ENCODE peak calls at places on chromosomes 4 and X, in six cellular contexts. V, I, K, C, D and A are unnamed samples.
A peak's percentile ranks its signal among the peaks of the same experiment; 100 is the strongest.

GRCh38 chr4:56149601-56150000 is 200.9 kb downstream of the CEP135 start:
- DNase-seq in V (peak; percentile 65), I (no peak), K (peak; percentile 16), C (no peak), D (peak; percentile 24), A (no peak)

GRCh38 chr4:168710353-168710946 is 213.6 kb downstream of the PALLD start:
- DNase-seq in V (peak; percentile 82), I (no peak), K (peak; percentile 33), C (peak; percentile 63), D (no peak), A (peak; percentile 47)

GRCh38 chrX:18390941-18391538 is 34.4 kb upstream of the CDKL5 start:
- DNase-seq in V (peak; percentile 69), I (peak; percentile 68), K (peak; percentile 13), C (peak; percentile 54), D (no peak), A (no peak)

GRCh38 chr4:31125061-31125460 is 404.9 kb downstream of the PCDH7 start:
- DNase-seq in V (no peak), I (no peak), K (no peak), C (no peak), D (no peak), A (no peak)

GRCh38 chr4:169225058-169225751 is 45.6 kb downstream of the SH3RF1 start:
- DNase-seq in V (peak; percentile 98), I (no peak), K (peak; percentile 88), C (peak; percentile 63), D (peak; percentile 94), A (peak; percentile 88)

GRCh38 chrX:151713859-151714258 is 2.0 kb upstream of the FATE1 start:
- DNase-seq in V (no peak), I (no peak), K (no peak), C (no peak), D (no peak), A (no peak)

GRCh38 chr4:166836865-166837264 is 397.4 kb downstream of the SPOCK3 start:
- DNase-seq in V (no peak), I (no peak), K (no peak), C (no peak), D (no peak), A (no peak)

GRCh38 chr4:129428454-129428853 is 332.5 kb downstream of the C4orf33 start:
- DNase-seq in V (no peak), I (no peak), K (no peak), C (no peak), D (no peak), A (no peak)

GRCh38 chr4:1711055-1711905 is 839 bp downstream of the SLBP start:
- DNase-seq in V (peak; percentile 59), I (peak; percentile 73), K (no peak), C (no peak), D (no peak), A (no peak)

GRCh38 chr4:109746728-109747127 is 16.9 kb upstream of the PLA2G12A start:
- DNase-seq in V (no peak), I (no peak), K (no peak), C (no peak), D (no peak), A (no peak)

GRCh38 chr4:123284166-123284565 is 112.4 kb upstream of the SPRY1 start:
- DNase-seq in V (peak; percentile 51), I (no peak), K (peak; percentile 4), C (peak; percentile 18), D (peak; percentile 23), A (no peak)

GRCh38 chrX:27966955-27967354 is 14.3 kb downstream of the DCAF8L1 start:
- DNase-seq in V (peak; percentile 39), I (no peak), K (no peak), C (peak; percentile 57), D (no peak), A (no peak)

GRCh38 chrX:8500203-8500602 is 35.6 kb downstream of the VCX3B start:
- DNase-seq in V (no peak), I (no peak), K (no peak), C (no peak), D (no peak), A (no peak)

GRCh38 chr4:147463065-147463464 is 17.8 kb upstream of the EDNRA start:
- DNase-seq in V (no peak), I (no peak), K (no peak), C (no peak), D (peak; percentile 37), A (no peak)

GRCh38 chr4:39587881-39588280 is 50.8 kb downstream of the SMIM14 start:
- DNase-seq in V (peak; percentile 55), I (no peak), K (no peak), C (peak; percentile 11), D (peak; percentile 64), A (no peak)

GRCh38 chr4:8307714-8308113 is 38.2 kb downstream of the HTRA3 start:
- DNase-seq in V (no peak), I (no peak), K (no peak), C (no peak), D (no peak), A (no peak)

GRCh38 chr4:26784207-26784606 is 76.4 kb upstream of the STIM2 start:
- DNase-seq in V (no peak), I (no peak), K (no peak), C (no peak), D (no peak), A (no peak)

GRCh38 chrX:16885628-16886027 is 15.5 kb upstream of the RBBP7 start:
- DNase-seq in V (no peak), I (no peak), K (no peak), C (no peak), D (no peak), A (no peak)

GRCh38 chr4:23070848-23071570 is 378.3 kb downstream of the GBA3 start:
- DNase-seq in V (no peak), I (no peak), K (no peak), C (no peak), D (no peak), A (no peak)

GRCh38 chrX:12080265-12080664 is 58.0 kb upstream of the FRMPD4 start:
- DNase-seq in V (peak; percentile 54), I (no peak), K (peak; percentile 16), C (no peak), D (peak; percentile 2), A (no peak)

GRCh38 chr4:42638993-42639392 is 17.9 kb downstream of the ATP8A1 start:
- DNase-seq in V (no peak), I (no peak), K (no peak), C (no peak), D (no peak), A (no peak)

GRCh38 chr4:24089831-24090531 is 200.1 kb upstream of the PPARGC1A start:
- DNase-seq in V (peak; percentile 81), I (no peak), K (no peak), C (no peak), D (no peak), A (no peak)

GRCh38 chr4:132417220-132417619 is 731.9 kb upstream of the PCDH10 start:
- DNase-seq in V (peak; percentile 0), I (no peak), K (no peak), C (no peak), D (no peak), A (no peak)

GRCh38 chrX:57367649-57368048 is 81.1 kb downstream of the FAAH2 start:
- DNase-seq in V (no peak), I (no peak), K (no peak), C (no peak), D (no peak), A (no peak)

GRCh38 chr4:82248903-82249632 is 124.7 kb downstream of the HNRNPD start:
- DNase-seq in V (no peak), I (no peak), K (no peak), C (no peak), D (no peak), A (no peak)

GRCh38 chrX:19810809-19811208 is 76.6 kb downstream of the SH3KBP1 start:
- DNase-seq in V (peak; percentile 75), I (no peak), K (no peak), C (no peak), D (no peak), A (no peak)

GRCh38 chr4:150358691-150359090 is 223.3 kb upstream of the MAB21L2 start:
- DNase-seq in V (no peak), I (no peak), K (no peak), C (no peak), D (no peak), A (no peak)

GRCh38 chrX:68872171-68872570 is 43.4 kb downstream of the EFNB1 start:
- DNase-seq in V (no peak), I (no peak), K (no peak), C (no peak), D (no peak), A (no peak)

GRCh38 chrX:150062292-150063137 is 124.2 kb upstream of the EOLA2 start:
- DNase-seq in V (peak; percentile 80), I (no peak), K (peak; percentile 64), C (no peak), D (no peak), A (peak; percentile 61)

GRCh38 chr4:107094332-107094731 is 58.2 kb upstream of the DKK2 start:
- DNase-seq in V (peak; percentile 64), I (no peak), K (peak; percentile 23), C (no peak), D (no peak), A (peak; percentile 20)

GRCh38 chr4:188245651-188246050 is 106.4 kb downstream of the TRIML1 start:
- DNase-seq in V (no peak), I (no peak), K (no peak), C (no peak), D (no peak), A (no peak)

GRCh38 chrX:50003927-50004326 is 81.5 kb downstream of the CLCN5 start:
- DNase-seq in V (no peak), I (no peak), K (no peak), C (no peak), D (no peak), A (no peak)
- H3K4me3 ChIP-seq in V (no peak overlapping the region), I (no peak overlapping the region), K (no peak overlapping the region), C (no peak overlapping the region), D (no peak overlapping the region), A (no peak overlapping the region)

DNA sequence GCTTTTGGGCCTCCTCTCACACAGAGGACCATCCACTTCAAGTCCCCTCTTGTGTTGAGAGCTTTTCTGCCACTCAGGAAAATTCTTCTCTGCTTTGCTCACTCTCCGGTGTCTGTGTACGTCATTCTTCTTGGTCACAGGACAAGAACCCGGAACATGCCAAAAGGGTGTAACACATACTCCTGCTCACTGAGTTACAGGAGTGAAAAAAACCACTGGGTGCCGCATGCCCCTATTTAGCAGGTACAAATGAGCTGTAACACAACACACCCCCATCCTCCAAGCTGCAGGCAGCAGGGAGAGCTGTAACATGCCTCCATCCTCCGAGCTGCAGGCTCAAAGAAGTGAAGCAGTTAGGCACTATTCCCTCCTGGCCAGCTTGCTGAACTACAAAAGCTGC is 13.0 kb upstream of the CXCL2 start:
- DNase-seq in V (peak; percentile 88), I (no peak), K (no peak), C (no peak), D (no peak), A (no peak)
- TF ChIP-seq CTCF in V (no peak), I (no peak), K (no peak), C (no peak), D (no peak), A (no peak)

GRCh38 chr4:124708517-124709300 is 3.8 kb downstream of the ANKRD50 start:
- DNase-seq in V (peak; percentile 47), I (no peak), K (no peak), C (no peak), D (no peak), A (no peak)
- H3K4me3 ChIP-seq in V (no peak overlapping the region), I (no peak overlapping the region), K (no peak overlapping the region), C (peak overlapping the region; percentile 82), D (peak overlapping the region; percentile 35), A (peak overlapping the region; percentile 78)

DNA sequence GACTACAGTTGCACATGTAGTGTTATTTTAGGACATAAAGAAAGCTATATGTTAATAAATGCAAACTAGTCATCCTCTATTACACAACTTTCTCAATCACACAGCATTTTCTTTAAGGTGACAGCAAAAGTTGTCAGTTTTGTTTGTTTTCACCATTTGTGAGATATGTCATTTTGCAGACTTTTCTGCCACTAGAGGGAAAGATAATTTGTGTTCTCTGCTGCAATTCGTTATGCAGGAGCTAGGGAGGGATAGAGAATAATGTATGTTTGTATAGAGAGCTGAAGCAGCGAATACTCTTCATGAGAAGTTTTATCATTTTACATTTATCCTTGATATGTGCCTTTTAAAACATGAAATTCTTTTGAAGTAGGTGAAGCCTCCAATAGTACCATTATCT is 670.6 kb upstream of the ATOH1 start:
- DNase-seq in V (no peak), I (no peak), K (no peak), C (no peak), D (no peak), A (no peak)
- TF ChIP-seq CTCF in V (no peak), I (no peak), K (no peak), C (no peak), D (no peak), A (no peak)